ENCODE peak calls at places on chromosome 15, in six cellular contexts. One of them, this sample, is unnamed.
A peak's percentile ranks its signal among the peaks of the same experiment; 100 is the strongest.

GRCh38 chr15:28020644-28021043 is 78.5 kb downstream of the OCA2 start:
- DNase-seq in MM.1S: no peak
- DNase-seq in neural progenitor cell: no peak
- DNase-seq in GM23248: no peak
- DNase-seq in SK-N-SH: no peak
- DNase-seq in HCT116: no peak
- DNase-seq in this sample: no peak

GRCh38 chr15:71114887-71115566 is at the start of gene THSD4:
- DNase-seq in MM.1S: peak; percentile 80
- DNase-seq in neural progenitor cell: peak; percentile 93
- DNase-seq in GM23248: peak; percentile 91
- DNase-seq in SK-N-SH: peak; percentile 96
- DNase-seq in HCT116: no peak
- DNase-seq in this sample: peak; percentile 89

GRCh38 chr15:26260517-26261133 is 397.5 kb upstream of the ATP10A start:
- DNase-seq in MM.1S: no peak
- DNase-seq in neural progenitor cell: peak; percentile 81
- DNase-seq in GM23248: peak; percentile 58
- DNase-seq in SK-N-SH: peak; percentile 59
- DNase-seq in HCT116: no peak
- DNase-seq in this sample: peak; percentile 35

GRCh38 chr15:25693321-25694237 is 169.5 kb downstream of the ATP10A start:
- DNase-seq in MM.1S: no peak
- DNase-seq in neural progenitor cell: peak; percentile 47
- DNase-seq in GM23248: peak; percentile 48
- DNase-seq in SK-N-SH: peak; percentile 68
- DNase-seq in HCT116: no peak
- DNase-seq in this sample: peak; percentile 30

GRCh38 chr15:99486371-99487336 is 79.1 kb upstream of the MEF2A start:
- DNase-seq in MM.1S: no peak
- DNase-seq in neural progenitor cell: peak; percentile 56
- DNase-seq in GM23248: peak; percentile 91
- DNase-seq in SK-N-SH: peak; percentile 92
- DNase-seq in HCT116: peak; percentile 10
- DNase-seq in this sample: peak; percentile 62

GRCh38 chr15:29822685-29823459 is 604 bp upstream of the TJP1 start:
- DNase-seq in MM.1S: peak; percentile 13
- DNase-seq in neural progenitor cell: peak; percentile 31
- DNase-seq in GM23248: peak; percentile 98
- DNase-seq in SK-N-SH: no peak
- DNase-seq in HCT116: peak; percentile 52
- DNase-seq in this sample: peak; percentile 67

GRCh38 chr15:42891569-42891968 is 29.0 kb downstream of the TTBK2 start:
- DNase-seq in MM.1S: no peak
- DNase-seq in neural progenitor cell: no peak
- DNase-seq in GM23248: peak; percentile 50
- DNase-seq in SK-N-SH: no peak
- DNase-seq in HCT116: no peak
- DNase-seq in this sample: peak; percentile 23

GRCh38 chr15:64620991-64621495 is 154.3 kb downstream of the RBPMS2 start:
- DNase-seq in MM.1S: no peak
- DNase-seq in neural progenitor cell: no peak
- DNase-seq in GM23248: no peak
- DNase-seq in SK-N-SH: no peak
- DNase-seq in HCT116: no peak
- DNase-seq in this sample: no peak

GRCh38 chr15:77642793-77643430 is 10.2 kb upstream of the LINGO1 start:
- DNase-seq in MM.1S: no peak
- DNase-seq in neural progenitor cell: no peak
- DNase-seq in GM23248: no peak
- DNase-seq in SK-N-SH: peak; percentile 62
- DNase-seq in HCT116: no peak
- DNase-seq in this sample: peak; percentile 31

GRCh38 chr15:78004919-78005634 is 72.4 kb downstream of the TBC1D2B start:
- DNase-seq in MM.1S: no peak
- DNase-seq in neural progenitor cell: no peak
- DNase-seq in GM23248: peak; percentile 92
- DNase-seq in SK-N-SH: peak; percentile 80
- DNase-seq in HCT116: no peak
- DNase-seq in this sample: peak; percentile 3

GRCh38 chr15:64856429-64857145 is 14.9 kb downstream of the PLEKHO2 start:
- DNase-seq in MM.1S: no peak
- DNase-seq in neural progenitor cell: peak; percentile 64
- DNase-seq in GM23248: peak; percentile 57
- DNase-seq in SK-N-SH: peak; percentile 80
- DNase-seq in HCT116: no peak
- DNase-seq in this sample: no peak

GRCh38 chr15:41904487-41905359 is 10.9 kb upstream of the SPTBN5 start:
- DNase-seq in MM.1S: peak; percentile 74
- DNase-seq in neural progenitor cell: peak; percentile 77
- DNase-seq in GM23248: peak; percentile 69
- DNase-seq in SK-N-SH: peak; percentile 89
- DNase-seq in HCT116: peak; percentile 34
- DNase-seq in this sample: peak; percentile 79

GRCh38 chr15:71572452-71573053 is 237.8 kb upstream of the NR2E3 start:
- DNase-seq in MM.1S: no peak
- DNase-seq in neural progenitor cell: peak; percentile 40
- DNase-seq in GM23248: peak; percentile 28
- DNase-seq in SK-N-SH: no peak
- DNase-seq in HCT116: peak; percentile 23
- DNase-seq in this sample: peak; percentile 94

GRCh38 chr15:71440479-71441071 is 325.3 kb downstream of the THSD4 start:
- DNase-seq in MM.1S: peak; percentile 61
- DNase-seq in neural progenitor cell: peak; percentile 28
- DNase-seq in GM23248: peak; percentile 71
- DNase-seq in SK-N-SH: peak; percentile 48
- DNase-seq in HCT116: peak; percentile 68
- DNase-seq in this sample: peak; percentile 67

GRCh38 chr15:33454346-33454745 is 143.6 kb downstream of the RYR3 start:
- DNase-seq in MM.1S: no peak
- DNase-seq in neural progenitor cell: no peak
- DNase-seq in GM23248: no peak
- DNase-seq in SK-N-SH: no peak
- DNase-seq in HCT116: no peak
- DNase-seq in this sample: no peak

GRCh38 chr15:33454996-33455395 is 144.2 kb downstream of the RYR3 start:
- DNase-seq in MM.1S: no peak
- DNase-seq in neural progenitor cell: no peak
- DNase-seq in GM23248: no peak
- DNase-seq in SK-N-SH: no peak
- DNase-seq in HCT116: no peak
- DNase-seq in this sample: no peak

GRCh38 chr15:33461671-33462070 is 150.9 kb downstream of the RYR3 start:
- DNase-seq in MM.1S: no peak
- DNase-seq in neural progenitor cell: no peak
- DNase-seq in GM23248: no peak
- DNase-seq in SK-N-SH: no peak
- DNase-seq in HCT116: no peak
- DNase-seq in this sample: no peak

GRCh38 chr15:33458421-33458820 is 147.7 kb downstream of the RYR3 start:
- DNase-seq in MM.1S: no peak
- DNase-seq in neural progenitor cell: no peak
- DNase-seq in GM23248: no peak
- DNase-seq in SK-N-SH: no peak
- DNase-seq in HCT116: no peak
- DNase-seq in this sample: peak; percentile 62

DNA sequence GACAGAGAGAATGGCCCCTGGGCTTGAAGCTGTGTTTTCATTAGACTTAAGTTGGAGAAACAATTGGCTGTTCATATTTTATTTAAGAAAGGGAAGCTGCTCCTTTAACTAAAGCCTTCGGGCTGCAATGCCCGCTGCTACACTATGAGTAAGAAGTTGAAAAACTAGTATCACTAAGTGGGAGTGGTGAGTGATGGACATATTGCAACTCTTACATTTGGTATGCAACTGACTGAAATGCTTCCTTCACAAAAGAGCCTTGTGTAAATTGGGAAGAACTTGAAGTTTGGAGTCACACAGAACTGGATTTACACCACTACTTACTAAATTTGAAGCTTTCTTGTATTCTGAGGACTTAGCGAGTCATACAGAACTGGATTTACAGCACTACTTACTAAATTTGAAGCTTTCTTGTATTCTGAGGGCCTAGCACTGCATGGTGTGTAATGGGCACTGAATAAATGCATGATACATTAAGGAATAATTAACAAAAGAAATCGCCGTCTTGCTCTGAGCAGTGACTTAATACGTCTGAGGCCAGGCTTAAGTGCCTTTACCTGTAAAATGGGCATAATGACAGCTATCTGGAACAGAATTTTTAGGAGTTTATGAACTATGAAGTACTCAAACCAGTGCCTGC is 149.5 kb downstream of the RYR3 start:
- DNase-seq in MM.1S: no peak
- DNase-seq in neural progenitor cell: no peak
- DNase-seq in GM23248: peak; percentile 1
- DNase-seq in SK-N-SH: no peak
- DNase-seq in HCT116: no peak
- DNase-seq in this sample: peak; percentile 83
- TF ChIP-seq EZH2phosphoT487 in MM.1S: no peak
- TF ChIP-seq EZH2phosphoT487 in neural progenitor cell: no peak
- TF ChIP-seq EZH2phosphoT487 in GM23248: no peak
- TF ChIP-seq EZH2phosphoT487 in SK-N-SH: no peak
- TF ChIP-seq EZH2phosphoT487 in HCT116: no peak
- TF ChIP-seq EZH2phosphoT487 in this sample: no peak

GRCh38 chr15:81301385-81301784 is 22.6 kb downstream of the STARD5 start:
- DNase-seq in MM.1S: no peak
- DNase-seq in neural progenitor cell: no peak
- DNase-seq in GM23248: no peak
- DNase-seq in SK-N-SH: no peak
- DNase-seq in HCT116: no peak
- DNase-seq in this sample: no peak

GRCh38 chr15:81301815-81302399 is 22.0 kb downstream of the STARD5 start:
- DNase-seq in MM.1S: peak; percentile 60
- DNase-seq in neural progenitor cell: no peak
- DNase-seq in GM23248: no peak
- DNase-seq in SK-N-SH: no peak
- DNase-seq in HCT116: no peak
- DNase-seq in this sample: no peak

GRCh38 chr15:81302605-81303204 is 21.2 kb downstream of the STARD5 start:
- DNase-seq in MM.1S: peak; percentile 5
- DNase-seq in neural progenitor cell: no peak
- DNase-seq in GM23248: no peak
- DNase-seq in SK-N-SH: no peak
- DNase-seq in HCT116: no peak
- DNase-seq in this sample: no peak

GRCh38 chr15:81304226-81304625 is 19.7 kb downstream of the STARD5 start:
- DNase-seq in MM.1S: no peak
- DNase-seq in neural progenitor cell: no peak
- DNase-seq in GM23248: peak; percentile 27
- DNase-seq in SK-N-SH: no peak
- DNase-seq in HCT116: no peak
- DNase-seq in this sample: no peak

DNA sequence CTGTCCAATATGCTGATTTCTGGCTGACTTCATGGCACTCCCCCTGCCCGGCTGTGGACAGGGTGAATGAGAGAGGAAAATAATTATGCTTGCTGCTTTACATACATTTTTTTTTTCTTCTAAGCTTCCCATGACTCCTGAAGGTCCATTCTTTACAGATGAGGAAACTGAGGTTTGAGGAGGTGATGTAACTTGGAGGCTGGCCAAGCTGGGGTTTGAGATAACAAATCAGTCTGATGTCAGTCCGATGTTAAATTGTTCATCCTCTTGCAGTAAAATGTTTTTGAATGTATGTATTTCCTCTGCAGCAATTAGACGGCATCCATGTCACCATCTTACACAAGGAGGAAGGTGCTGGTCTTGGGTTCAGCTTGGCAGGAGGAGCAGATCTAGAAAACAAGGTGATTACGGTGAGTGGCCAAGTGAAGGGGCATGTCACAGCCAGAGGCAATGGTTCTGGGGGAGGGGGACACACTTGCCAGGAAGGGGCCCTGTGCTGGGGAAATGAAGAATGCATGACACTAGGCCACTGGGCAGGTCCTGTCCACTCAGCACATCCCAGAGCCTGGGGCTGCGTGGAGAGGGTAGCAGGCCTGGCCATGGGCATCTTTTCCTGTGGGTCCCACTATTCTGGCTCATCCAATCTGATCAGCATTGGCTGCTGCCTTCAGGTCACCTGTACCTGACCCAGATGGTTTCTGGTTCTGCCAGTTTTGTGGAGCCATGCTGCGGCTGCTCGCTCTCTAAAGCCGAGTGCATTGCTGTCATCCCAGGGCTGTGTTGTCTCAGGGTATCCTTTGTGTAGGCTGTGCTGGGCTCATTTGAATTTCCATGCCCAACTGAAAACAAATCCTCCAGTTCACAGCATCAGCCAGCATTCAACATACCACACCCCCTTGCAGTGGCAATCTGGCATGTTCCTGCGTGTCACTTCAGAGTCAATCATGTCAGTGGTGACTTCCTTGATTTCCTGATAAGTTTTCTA is 20.4 kb downstream of the STARD5 start:
- DNase-seq in MM.1S: no peak
- DNase-seq in neural progenitor cell: peak; percentile 52
- DNase-seq in GM23248: no peak
- DNase-seq in SK-N-SH: no peak
- DNase-seq in HCT116: no peak
- DNase-seq in this sample: no peak
- H3K4me3 ChIP-seq in MM.1S: no peak overlapping the region
- H3K4me3 ChIP-seq in neural progenitor cell: no peak overlapping the region
- H3K4me3 ChIP-seq in GM23248: no peak overlapping the region
- H3K4me3 ChIP-seq in SK-N-SH: no peak overlapping the region
- H3K4me3 ChIP-seq in HCT116: no peak overlapping the region
- H3K4me3 ChIP-seq in this sample: no peak overlapping the region

DNA sequence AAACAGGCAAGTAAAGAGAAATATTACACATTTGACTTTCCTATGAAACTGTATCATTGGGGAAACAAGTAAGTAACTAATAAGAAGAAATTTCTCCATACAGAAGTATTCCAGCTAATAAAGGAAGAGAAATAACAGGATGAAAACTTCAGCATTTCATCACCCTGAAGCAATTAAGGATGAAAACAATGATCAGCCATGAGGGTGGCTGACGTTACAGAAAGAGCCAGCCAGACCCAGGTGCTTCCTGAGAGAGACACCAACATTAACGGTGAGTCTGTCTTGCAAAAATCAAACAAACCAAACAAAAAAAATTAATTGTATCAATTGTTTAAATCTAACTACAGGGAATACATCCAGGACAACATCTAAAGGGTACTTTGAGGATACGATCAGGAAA is 190.0 kb downstream of the ARRDC4 start:
- DNase-seq in MM.1S: peak; percentile 18
- DNase-seq in neural progenitor cell: no peak
- DNase-seq in GM23248: no peak
- DNase-seq in SK-N-SH: no peak
- DNase-seq in HCT116: no peak
- DNase-seq in this sample: no peak
- H3K9ac ChIP-seq in MM.1S: no peak overlapping the region
- H3K9ac ChIP-seq in neural progenitor cell: no peak overlapping the region
- H3K9ac ChIP-seq in GM23248: no peak overlapping the region
- H3K9ac ChIP-seq in SK-N-SH: no peak overlapping the region
- H3K9ac ChIP-seq in HCT116: no peak overlapping the region
- H3K9ac ChIP-seq in this sample: no peak overlapping the region

GRCh38 chr15:101062471-101063171 is 143.5 kb downstream of the LRRK1 start:
- DNase-seq in MM.1S: no peak
- DNase-seq in neural progenitor cell: no peak
- DNase-seq in GM23248: no peak
- DNase-seq in SK-N-SH: no peak
- DNase-seq in HCT116: no peak
- DNase-seq in this sample: no peak
- TF ChIP-seq EZH2phosphoT487 in MM.1S: no peak
- TF ChIP-seq EZH2phosphoT487 in neural progenitor cell: no peak
- TF ChIP-seq EZH2phosphoT487 in GM23248: no peak
- TF ChIP-seq EZH2phosphoT487 in SK-N-SH: no peak
- TF ChIP-seq EZH2phosphoT487 in HCT116: no peak
- TF ChIP-seq EZH2phosphoT487 in this sample: no peak

This sample was measured in PC-3.